ENCODE peak calls at places on chromosomes 11 and 22, in six cellular contexts. One of them, this sample, is unnamed. For H3K9me3 and H3K4me1, the result is how much of the 10 kb centered on the place peaks cover.

GRCh38 chr11:60951909-60952741 is at the start of gene SLC15A3:
- DNase-seq in psoas muscle: peak
- DNase-seq in CD4-positive, alpha-beta memory T cell: no peak
- DNase-seq in HCT116: no peak
- DNase-seq in heart right ventricle: peak
- DNase-seq in DND-41: no peak
- DNase-seq in this sample: peak

GRCh38 chr22:24049211-24049610 is 38.1 kb downstream of the CABIN1 start:
- DNase-seq in DND-41: no peak
- DNase-seq in HCT116: no peak
- DNase-seq in psoas muscle: no peak
- DNase-seq in heart right ventricle: peak
- DNase-seq in CD4-positive, alpha-beta memory T cell: no peak
- DNase-seq in this sample: no peak

GRCh38 chr22:32539631-32540449 is 65.2 kb downstream of the FBXO7 start:
- DNase-seq in heart right ventricle: no peak
- DNase-seq in DND-41: no peak
- DNase-seq in psoas muscle: peak
- DNase-seq in HCT116: no peak
- DNase-seq in CD4-positive, alpha-beta memory T cell: no peak
- DNase-seq in this sample: no peak

GRCh38 chr11:62573006-62573591 is 592 bp downstream of the EEF1G start:
- DNase-seq in HCT116: no peak
- DNase-seq in CD4-positive, alpha-beta memory T cell: peak
- DNase-seq in heart right ventricle: no peak
- DNase-seq in psoas muscle: no peak
- DNase-seq in DND-41: peak
- DNase-seq in this sample: no peak

GRCh38 chr22:45718391-45718790 is 46.8 kb downstream of the ATXN10 start:
- DNase-seq in psoas muscle: no peak
- DNase-seq in DND-41: no peak
- DNase-seq in HCT116: no peak
- DNase-seq in CD4-positive, alpha-beta memory T cell: no peak
- DNase-seq in heart right ventricle: no peak
- DNase-seq in this sample: no peak

GRCh38 chr11:17978553-17979287 is 34.1 kb downstream of the SERGEF start:
- DNase-seq in HCT116: no peak
- DNase-seq in CD4-positive, alpha-beta memory T cell: no peak
- DNase-seq in heart right ventricle: peak
- DNase-seq in DND-41: peak
- DNase-seq in psoas muscle: peak
- DNase-seq in this sample: peak

GRCh38 chr11:102007567-102008437 is 39.4 kb upstream of the CFAP300 start:
- DNase-seq in heart right ventricle: no peak
- DNase-seq in HCT116: peak
- DNase-seq in CD4-positive, alpha-beta memory T cell: peak
- DNase-seq in DND-41: no peak
- DNase-seq in psoas muscle: no peak
- DNase-seq in this sample: no peak

GRCh38 chr22:17155941-17156340 is 3.1 kb downstream of the HDHD5 start:
- DNase-seq in DND-41: no peak
- DNase-seq in HCT116: no peak
- DNase-seq in heart right ventricle: no peak
- DNase-seq in psoas muscle: no peak
- DNase-seq in CD4-positive, alpha-beta memory T cell: no peak
- DNase-seq in this sample: no peak

GRCh38 chr22:39317084-39317755 is 2.2 kb downstream of the RPL3 start:
- DNase-seq in heart right ventricle: no peak
- DNase-seq in CD4-positive, alpha-beta memory T cell: peak
- DNase-seq in HCT116: no peak
- DNase-seq in DND-41: no peak
- DNase-seq in psoas muscle: no peak
- DNase-seq in this sample: no peak

GRCh38 chr22:43401661-43402060 is 10.2 kb upstream of the MPPED1 start:
- DNase-seq in HCT116: no peak
- DNase-seq in CD4-positive, alpha-beta memory T cell: no peak
- DNase-seq in heart right ventricle: no peak
- DNase-seq in DND-41: no peak
- DNase-seq in psoas muscle: no peak
- DNase-seq in this sample: no peak

GRCh38 chr22:46087816-46088277 is 62.5 kb upstream of the PPARA start:
- DNase-seq in psoas muscle: peak
- DNase-seq in HCT116: no peak
- DNase-seq in heart right ventricle: peak
- DNase-seq in CD4-positive, alpha-beta memory T cell: no peak
- DNase-seq in DND-41: peak
- DNase-seq in this sample: peak

GRCh38 chr11:70825893-70826540 is 426.4 kb downstream of the SHANK2 start:
- DNase-seq in DND-41: no peak
- DNase-seq in heart right ventricle: no peak
- DNase-seq in CD4-positive, alpha-beta memory T cell: no peak
- DNase-seq in psoas muscle: no peak
- DNase-seq in HCT116: no peak
- DNase-seq in this sample: no peak

GRCh38 chr11:70826541-70826943 is 425.8 kb downstream of the SHANK2 start:
- DNase-seq in heart right ventricle: no peak
- DNase-seq in psoas muscle: no peak
- DNase-seq in HCT116: no peak
- DNase-seq in DND-41: no peak
- DNase-seq in CD4-positive, alpha-beta memory T cell: no peak
- DNase-seq in this sample: no peak

GRCh38 chr11:70826950-70827349 is 425.4 kb downstream of the SHANK2 start:
- DNase-seq in CD4-positive, alpha-beta memory T cell: no peak
- DNase-seq in DND-41: no peak
- DNase-seq in heart right ventricle: no peak
- DNase-seq in psoas muscle: no peak
- DNase-seq in HCT116: no peak
- DNase-seq in this sample: no peak

GRCh38 chr11:70828498-70829159 is 423.7 kb downstream of the SHANK2 start:
- DNase-seq in heart right ventricle: no peak
- DNase-seq in psoas muscle: no peak
- DNase-seq in HCT116: no peak
- DNase-seq in CD4-positive, alpha-beta memory T cell: no peak
- DNase-seq in DND-41: no peak
- DNase-seq in this sample: no peak

GRCh38 chr11:70829160-70829899 is 423.0 kb downstream of the SHANK2 start:
- DNase-seq in CD4-positive, alpha-beta memory T cell: no peak
- DNase-seq in psoas muscle: no peak
- DNase-seq in HCT116: no peak
- DNase-seq in heart right ventricle: no peak
- DNase-seq in DND-41: no peak
- DNase-seq in this sample: no peak
- H3K9me3 ChIP-seq in CD4-positive, alpha-beta memory T cell: under half
- H3K9me3 ChIP-seq in psoas muscle: under half
- H3K9me3 ChIP-seq in HCT116: under half
- H3K9me3 ChIP-seq in heart right ventricle: under half
- H3K9me3 ChIP-seq in DND-41: under half
- H3K9me3 ChIP-seq in this sample: under half

GRCh38 chr22:19959587-19960490 is 18.2 kb upstream of the TXNRD2 start:
- DNase-seq in heart right ventricle: no peak
- DNase-seq in CD4-positive, alpha-beta memory T cell: no peak
- DNase-seq in HCT116: no peak
- DNase-seq in DND-41: no peak
- DNase-seq in psoas muscle: no peak
- DNase-seq in this sample: peak

GRCh38 chr22:19960491-19961200 is 19.0 kb upstream of the TXNRD2 start:
- DNase-seq in DND-41: no peak
- DNase-seq in psoas muscle: no peak
- DNase-seq in HCT116: no peak
- DNase-seq in CD4-positive, alpha-beta memory T cell: no peak
- DNase-seq in heart right ventricle: no peak
- DNase-seq in this sample: no peak

GRCh38 chr22:19958083-19959042 is 16.7 kb upstream of the TXNRD2 start:
- DNase-seq in DND-41: no peak
- DNase-seq in heart right ventricle: no peak
- DNase-seq in HCT116: no peak
- DNase-seq in CD4-positive, alpha-beta memory T cell: no peak
- DNase-seq in psoas muscle: peak
- DNase-seq in this sample: peak

GRCh38 chr22:19957445-19957844 is 15.8 kb upstream of the TXNRD2 start:
- DNase-seq in heart right ventricle: no peak
- DNase-seq in CD4-positive, alpha-beta memory T cell: no peak
- DNase-seq in HCT116: no peak
- DNase-seq in psoas muscle: peak
- DNase-seq in DND-41: no peak
- DNase-seq in this sample: peak

DNA sequence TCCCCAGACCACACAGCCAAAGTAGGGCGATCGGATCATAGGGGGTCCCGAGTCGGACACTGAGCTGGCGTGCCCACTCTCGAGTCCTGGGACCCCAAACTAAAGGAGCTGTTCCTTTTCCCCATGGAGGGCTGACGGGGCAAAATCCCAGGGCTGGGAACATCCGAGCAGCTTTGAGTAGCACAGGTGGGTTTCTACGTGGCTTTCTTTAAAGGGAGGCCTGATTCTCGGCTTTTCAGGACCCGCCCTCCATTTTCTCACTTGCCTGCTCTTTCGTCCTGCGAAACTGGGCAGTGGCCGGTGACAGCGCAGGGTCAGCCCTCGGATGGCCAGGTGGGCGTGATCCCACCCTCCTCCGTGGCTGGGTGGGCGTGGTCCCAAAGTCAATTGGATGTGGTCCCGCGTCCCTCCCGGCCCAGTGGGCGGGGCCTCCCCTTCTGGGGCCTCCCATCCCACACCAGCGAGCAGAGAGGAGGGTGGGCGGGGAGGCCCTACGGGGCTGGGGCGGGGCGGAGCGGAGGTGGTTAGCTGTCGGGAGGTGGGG is 17.5 kb upstream of the TXNRD2 start:
- DNase-seq in CD4-positive, alpha-beta memory T cell: no peak
- DNase-seq in heart right ventricle: peak
- DNase-seq in DND-41: no peak
- DNase-seq in HCT116: peak
- DNase-seq in psoas muscle: peak
- DNase-seq in this sample: peak
- H3K4me1 ChIP-seq in CD4-positive, alpha-beta memory T cell: under half
- H3K4me1 ChIP-seq in heart right ventricle: under half
- H3K4me1 ChIP-seq in DND-41: under half
- H3K4me1 ChIP-seq in HCT116: under half
- H3K4me1 ChIP-seq in psoas muscle: under half
- H3K4me1 ChIP-seq in this sample: half or more

GRCh38 chr22:47374273-47374771 is 611.9 kb downstream of the TBC1D22A start:
- DNase-seq in HCT116: no peak
- DNase-seq in heart right ventricle: no peak
- DNase-seq in CD4-positive, alpha-beta memory T cell: no peak
- DNase-seq in DND-41: no peak
- DNase-seq in psoas muscle: no peak
- DNase-seq in this sample: no peak
- H3K9me3 ChIP-seq in HCT116: under half
- H3K9me3 ChIP-seq in heart right ventricle: under half
- H3K9me3 ChIP-seq in CD4-positive, alpha-beta memory T cell: under half
- H3K9me3 ChIP-seq in DND-41: under half
- H3K9me3 ChIP-seq in psoas muscle: under half
- H3K9me3 ChIP-seq in this sample: under half

GRCh38 chr11:67421421-67422031 is 6.0 kb downstream of the CARNS1 start:
- DNase-seq in CD4-positive, alpha-beta memory T cell: no peak
- DNase-seq in heart right ventricle: no peak
- DNase-seq in HCT116: no peak
- DNase-seq in DND-41: no peak
- DNase-seq in psoas muscle: no peak
- DNase-seq in this sample: no peak
- H3K4me1 ChIP-seq in CD4-positive, alpha-beta memory T cell: under half
- H3K4me1 ChIP-seq in heart right ventricle: under half
- H3K4me1 ChIP-seq in HCT116: under half
- H3K4me1 ChIP-seq in DND-41: under half
- H3K4me1 ChIP-seq in psoas muscle: under half
- H3K4me1 ChIP-seq in this sample: under half

GRCh38 chr22:47225080-47225930 is 462.9 kb downstream of the TBC1D22A start:
- DNase-seq in HCT116: no peak
- DNase-seq in CD4-positive, alpha-beta memory T cell: no peak
- DNase-seq in heart right ventricle: no peak
- DNase-seq in psoas muscle: peak
- DNase-seq in DND-41: no peak
- DNase-seq in this sample: no peak

GRCh38 chr22:47220752-47221151 is 458.3 kb downstream of the TBC1D22A start:
- DNase-seq in CD4-positive, alpha-beta memory T cell: no peak
- DNase-seq in HCT116: no peak
- DNase-seq in psoas muscle: no peak
- DNase-seq in heart right ventricle: no peak
- DNase-seq in DND-41: no peak
- DNase-seq in this sample: no peak

GRCh38 chr22:47219789-47220188 is 457.3 kb downstream of the TBC1D22A start:
- DNase-seq in psoas muscle: no peak
- DNase-seq in HCT116: no peak
- DNase-seq in CD4-positive, alpha-beta memory T cell: no peak
- DNase-seq in heart right ventricle: no peak
- DNase-seq in DND-41: no peak
- DNase-seq in this sample: no peak

GRCh38 chr22:47218671-47219070 is 456.2 kb downstream of the TBC1D22A start:
- DNase-seq in CD4-positive, alpha-beta memory T cell: no peak
- DNase-seq in DND-41: no peak
- DNase-seq in heart right ventricle: no peak
- DNase-seq in psoas muscle: peak
- DNase-seq in HCT116: no peak
- DNase-seq in this sample: no peak

DNA sequence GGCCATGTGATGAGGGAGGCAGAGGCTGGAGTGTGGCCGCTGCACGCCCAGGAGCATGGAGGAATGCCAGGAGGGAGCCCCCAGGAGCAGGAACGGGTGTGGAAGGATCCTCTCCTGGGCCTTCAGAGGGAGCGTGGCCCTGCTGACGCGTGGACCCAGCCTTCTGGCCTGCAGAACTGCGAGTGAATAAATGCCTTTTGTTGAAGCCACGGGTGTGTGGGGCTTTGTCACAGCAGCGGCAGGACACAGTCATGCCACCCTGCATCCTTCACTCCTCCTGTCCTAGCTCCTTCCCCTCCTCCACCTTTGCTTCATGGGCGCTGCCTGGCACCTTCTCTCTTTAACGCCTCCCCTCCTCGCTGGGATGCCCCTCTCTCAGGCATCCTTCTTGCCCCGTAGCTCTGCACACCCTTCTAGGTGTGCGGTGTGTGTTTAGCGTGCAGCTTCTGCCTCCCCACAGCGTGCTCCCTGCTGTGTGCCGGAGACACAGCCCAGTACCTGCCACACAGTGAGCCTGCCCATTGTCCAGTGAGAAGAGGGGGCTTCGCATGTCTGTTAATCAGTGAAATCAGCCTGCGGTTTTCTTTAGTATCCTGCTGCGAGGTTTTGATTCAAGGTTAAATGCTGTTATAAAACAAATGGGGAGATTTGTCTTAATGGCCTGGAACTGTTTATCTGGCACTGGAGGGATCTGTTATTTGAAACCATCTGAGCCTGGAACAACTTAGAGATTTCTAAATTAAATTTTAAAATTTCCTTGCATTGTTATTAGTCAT is 459.6 kb downstream of the TBC1D22A start:
- DNase-seq in CD4-positive, alpha-beta memory T cell: no peak
- DNase-seq in psoas muscle: peak
- DNase-seq in heart right ventricle: no peak
- DNase-seq in DND-41: no peak
- DNase-seq in HCT116: no peak
- DNase-seq in this sample: no peak
- H3K9me3 ChIP-seq in CD4-positive, alpha-beta memory T cell: under half
- H3K9me3 ChIP-seq in psoas muscle: under half
- H3K9me3 ChIP-seq in heart right ventricle: under half
- H3K9me3 ChIP-seq in DND-41: under half
- H3K9me3 ChIP-seq in HCT116: under half
- H3K9me3 ChIP-seq in this sample: under half

This sample was measured in left ventricle myocardium inferior.